ENCODE peak calls at places on chromosomes 2 and 18, in four cellular contexts. One of them, this sample, is unnamed.
A peak's percentile ranks its signal among the peaks of the same experiment; 100 is the strongest.

GRCh38 chr2:60961457-60961856 is 56.1 kb upstream of the PEX13 start:
- DNase-seq in COR-L47: no peak
- DNase-seq in SW480: no peak
- DNase-seq in activated CD4-positive, CD25-positive, alpha-beta regulatory T cell treated with anti-CD3 and anti-CD28 coated beads, Interleukin-2, amount 50 U/mL, for 72 hours: no peak
- DNase-seq in this sample: peak; percentile 30

GRCh38 chr2:65438137-65438899 is 5.9 kb upstream of the SPRED2 start:
- DNase-seq in COR-L47: no peak
- DNase-seq in SW480: no peak
- DNase-seq in activated CD4-positive, CD25-positive, alpha-beta regulatory T cell treated with anti-CD3 and anti-CD28 coated beads, Interleukin-2, amount 50 U/mL, for 72 hours: no peak
- DNase-seq in this sample: no peak

GRCh38 chr2:70084973-70085710 is 2.1 kb upstream of the PCBP1 start:
- DNase-seq in COR-L47: peak; percentile 30
- DNase-seq in SW480: peak; percentile 93
- DNase-seq in activated CD4-positive, CD25-positive, alpha-beta regulatory T cell treated with anti-CD3 and anti-CD28 coated beads, Interleukin-2, amount 50 U/mL, for 72 hours: peak; percentile 53
- DNase-seq in this sample: peak; percentile 73

GRCh38 chr2:84435331-84436081 is 23.6 kb downstream of the SUCLG1 start:
- DNase-seq in COR-L47: no peak
- DNase-seq in SW480: no peak
- DNase-seq in activated CD4-positive, CD25-positive, alpha-beta regulatory T cell treated with anti-CD3 and anti-CD28 coated beads, Interleukin-2, amount 50 U/mL, for 72 hours: no peak
- DNase-seq in this sample: no peak

GRCh38 chr18:3388980-3389379 is 61.0 kb upstream of the TGIF1 start:
- DNase-seq in COR-L47: no peak
- DNase-seq in SW480: no peak
- DNase-seq in activated CD4-positive, CD25-positive, alpha-beta regulatory T cell treated with anti-CD3 and anti-CD28 coated beads, Interleukin-2, amount 50 U/mL, for 72 hours: no peak
- DNase-seq in this sample: peak; percentile 5

GRCh38 chr2:152488075-152488474 is 153.1 kb downstream of the FMNL2 start:
- DNase-seq in COR-L47: no peak
- DNase-seq in SW480: no peak
- DNase-seq in activated CD4-positive, CD25-positive, alpha-beta regulatory T cell treated with anti-CD3 and anti-CD28 coated beads, Interleukin-2, amount 50 U/mL, for 72 hours: no peak
- DNase-seq in this sample: no peak

GRCh38 chr2:239177325-239177724 is 223.5 kb downstream of the HDAC4 start:
- DNase-seq in COR-L47: no peak
- DNase-seq in SW480: no peak
- DNase-seq in activated CD4-positive, CD25-positive, alpha-beta regulatory T cell treated with anti-CD3 and anti-CD28 coated beads, Interleukin-2, amount 50 U/mL, for 72 hours: no peak
- DNase-seq in this sample: no peak

GRCh38 chr2:160719116-160719515 is 225.5 kb upstream of the RBMS1 start:
- DNase-seq in COR-L47: no peak
- DNase-seq in SW480: peak; percentile 44
- DNase-seq in activated CD4-positive, CD25-positive, alpha-beta regulatory T cell treated with anti-CD3 and anti-CD28 coated beads, Interleukin-2, amount 50 U/mL, for 72 hours: no peak
- DNase-seq in this sample: no peak

GRCh38 chr2:8779795-8780194 is 57.6 kb downstream of the KIDINS220 start:
- DNase-seq in COR-L47: no peak
- DNase-seq in SW480: no peak
- DNase-seq in activated CD4-positive, CD25-positive, alpha-beta regulatory T cell treated with anti-CD3 and anti-CD28 coated beads, Interleukin-2, amount 50 U/mL, for 72 hours: no peak
- DNase-seq in this sample: no peak

GRCh38 chr2:96091141-96091710 is 25.1 kb downstream of the ADRA2B start:
- DNase-seq in COR-L47: no peak
- DNase-seq in SW480: peak; percentile 54
- DNase-seq in activated CD4-positive, CD25-positive, alpha-beta regulatory T cell treated with anti-CD3 and anti-CD28 coated beads, Interleukin-2, amount 50 U/mL, for 72 hours: peak; percentile 24
- DNase-seq in this sample: peak; percentile 31

GRCh38 chr18:24930974-24931373 is 421.0 kb downstream of the ZNF521 start:
- DNase-seq in COR-L47: peak; percentile 22
- DNase-seq in SW480: peak; percentile 2
- DNase-seq in activated CD4-positive, CD25-positive, alpha-beta regulatory T cell treated with anti-CD3 and anti-CD28 coated beads, Interleukin-2, amount 50 U/mL, for 72 hours: no peak
- DNase-seq in this sample: no peak

GRCh38 chr18:77407733-77408132 is 158.1 kb downstream of the GALR1 start:
- DNase-seq in COR-L47: no peak
- DNase-seq in SW480: no peak
- DNase-seq in activated CD4-positive, CD25-positive, alpha-beta regulatory T cell treated with anti-CD3 and anti-CD28 coated beads, Interleukin-2, amount 50 U/mL, for 72 hours: no peak
- DNase-seq in this sample: no peak

GRCh38 chr18:79321625-79322024 is 74.1 kb upstream of the NFATC1 start:
- DNase-seq in COR-L47: peak; percentile 63
- DNase-seq in SW480: no peak
- DNase-seq in activated CD4-positive, CD25-positive, alpha-beta regulatory T cell treated with anti-CD3 and anti-CD28 coated beads, Interleukin-2, amount 50 U/mL, for 72 hours: no peak
- DNase-seq in this sample: no peak

GRCh38 chr18:22813648-22814328 is 119.3 kb upstream of the RBBP8 start:
- DNase-seq in COR-L47: peak; percentile 38
- DNase-seq in SW480: peak; percentile 43
- DNase-seq in activated CD4-positive, CD25-positive, alpha-beta regulatory T cell treated with anti-CD3 and anti-CD28 coated beads, Interleukin-2, amount 50 U/mL, for 72 hours: no peak
- DNase-seq in this sample: peak; percentile 58

GRCh38 chr2:62458206-62459035 is 47.6 kb downstream of the TMEM17 start:
- DNase-seq in COR-L47: no peak
- DNase-seq in SW480: no peak
- DNase-seq in activated CD4-positive, CD25-positive, alpha-beta regulatory T cell treated with anti-CD3 and anti-CD28 coated beads, Interleukin-2, amount 50 U/mL, for 72 hours: no peak
- DNase-seq in this sample: no peak

GRCh38 chr2:112622528-112622849 is 23.2 kb upstream of the SLC20A1 start:
- DNase-seq in COR-L47: no peak
- DNase-seq in SW480: no peak
- DNase-seq in activated CD4-positive, CD25-positive, alpha-beta regulatory T cell treated with anti-CD3 and anti-CD28 coated beads, Interleukin-2, amount 50 U/mL, for 72 hours: no peak
- DNase-seq in this sample: no peak

GRCh38 chr2:59176737-59177136 is 935.6 kb upstream of the FANCL start:
- DNase-seq in COR-L47: no peak
- DNase-seq in SW480: peak; percentile 15
- DNase-seq in activated CD4-positive, CD25-positive, alpha-beta regulatory T cell treated with anti-CD3 and anti-CD28 coated beads, Interleukin-2, amount 50 U/mL, for 72 hours: no peak
- DNase-seq in this sample: no peak

GRCh38 chr2:221716434-221717303 is 144.6 kb upstream of the EPHA4 start:
- DNase-seq in COR-L47: no peak
- DNase-seq in SW480: peak; percentile 2
- DNase-seq in activated CD4-positive, CD25-positive, alpha-beta regulatory T cell treated with anti-CD3 and anti-CD28 coated beads, Interleukin-2, amount 50 U/mL, for 72 hours: no peak
- DNase-seq in this sample: no peak

GRCh38 chr2:938181-939005 is 12.3 kb upstream of the SNTG2 start:
- DNase-seq in COR-L47: no peak
- DNase-seq in SW480: peak; percentile 12
- DNase-seq in activated CD4-positive, CD25-positive, alpha-beta regulatory T cell treated with anti-CD3 and anti-CD28 coated beads, Interleukin-2, amount 50 U/mL, for 72 hours: no peak
- DNase-seq in this sample: no peak

GRCh38 chr2:229071292-229071976 is 199.7 kb downstream of the PID1 start:
- DNase-seq in COR-L47: no peak
- DNase-seq in SW480: no peak
- DNase-seq in activated CD4-positive, CD25-positive, alpha-beta regulatory T cell treated with anti-CD3 and anti-CD28 coated beads, Interleukin-2, amount 50 U/mL, for 72 hours: no peak
- DNase-seq in this sample: no peak

GRCh38 chr2:144099746-144100438 is 420.0 kb downstream of the ZEB2 start:
- DNase-seq in COR-L47: no peak
- DNase-seq in SW480: no peak
- DNase-seq in activated CD4-positive, CD25-positive, alpha-beta regulatory T cell treated with anti-CD3 and anti-CD28 coated beads, Interleukin-2, amount 50 U/mL, for 72 hours: no peak
- DNase-seq in this sample: no peak

GRCh38 chr2:48795065-48795464 is 39.5 kb upstream of the LHCGR start:
- DNase-seq in COR-L47: no peak
- DNase-seq in SW480: no peak
- DNase-seq in activated CD4-positive, CD25-positive, alpha-beta regulatory T cell treated with anti-CD3 and anti-CD28 coated beads, Interleukin-2, amount 50 U/mL, for 72 hours: no peak
- DNase-seq in this sample: no peak

GRCh38 chr2:46615555-46616487 is 136.5 kb downstream of the TMEM247 start:
- DNase-seq in COR-L47: no peak
- DNase-seq in SW480: peak; percentile 63
- DNase-seq in activated CD4-positive, CD25-positive, alpha-beta regulatory T cell treated with anti-CD3 and anti-CD28 coated beads, Interleukin-2, amount 50 U/mL, for 72 hours: no peak
- DNase-seq in this sample: peak; percentile 17

This sample was measured in LoVo.